ENCODE peak calls at places on chromosomes 13 and 19, in nine cellular contexts. E, A, Z, G, Q, T, P, U and S are unnamed samples.

GRCh38 chr19:16897572-16898056 is 8.8 kb downstream of the F2RL3 start:
- DNase-seq in T (no peak), P (no peak), G (no peak), A (no peak), Q (no peak), E (peak), Z (no peak), U (peak), S (peak)

GRCh38 chr13:54637377-54637776 is 1608.8 kb downstream of the OLFM4 start:
- DNase-seq in P (no peak), T (no peak), U (no peak), E (peak), A (peak), G (peak), Q (no peak), Z (no peak), S (peak)

GRCh38 chr13:100848304-100848703 is 173.7 kb upstream of the TMTC4 start:
- DNase-seq in Q (no peak), P (no peak), G (no peak), U (no peak), E (no peak), T (no peak), Z (no peak), A (no peak), S (no peak)

GRCh38 chr13:54687173-54687572 is 1658.6 kb downstream of the OLFM4 start:
- DNase-seq in Q (no peak), U (no peak), P (no peak), E (no peak), Z (no peak), A (no peak), T (no peak), G (no peak), S (no peak)

GRCh38 chr19:12596927-12597548 is 13.6 kb downstream of the ZNF490 start:
- DNase-seq in G (no peak), T (no peak), Z (no peak), E (no peak), Q (no peak), A (no peak), P (no peak), U (no peak), S (no peak)

GRCh38 chr13:76717092-76717491 is 169.1 kb downstream of the KCTD12 start:
- DNase-seq in G (no peak), E (no peak), A (no peak), Z (no peak), Q (peak), P (peak), T (no peak), U (no peak), S (peak)

GRCh38 chr19:55005684-55006488 is 32.2 kb downstream of the GP6 start:
- DNase-seq in U (no peak), G (peak), E (peak), Q (peak), Z (peak), A (peak), P (no peak), T (peak), S (peak)

GRCh38 chr19:18444513-18444912 is 6.6 kb upstream of the ISYNA1 start:
- DNase-seq in E (no peak), P (no peak), A (no peak), T (no peak), Q (no peak), Z (no peak), G (no peak), U (no peak), S (no peak)

GRCh38 chr19:41588497-41589209 is 12.7 kb downstream of the CEACAM21 start:
- DNase-seq in G (peak), Q (no peak), E (peak), U (peak), P (peak), T (peak), Z (peak), A (no peak), S (peak)

DNA sequence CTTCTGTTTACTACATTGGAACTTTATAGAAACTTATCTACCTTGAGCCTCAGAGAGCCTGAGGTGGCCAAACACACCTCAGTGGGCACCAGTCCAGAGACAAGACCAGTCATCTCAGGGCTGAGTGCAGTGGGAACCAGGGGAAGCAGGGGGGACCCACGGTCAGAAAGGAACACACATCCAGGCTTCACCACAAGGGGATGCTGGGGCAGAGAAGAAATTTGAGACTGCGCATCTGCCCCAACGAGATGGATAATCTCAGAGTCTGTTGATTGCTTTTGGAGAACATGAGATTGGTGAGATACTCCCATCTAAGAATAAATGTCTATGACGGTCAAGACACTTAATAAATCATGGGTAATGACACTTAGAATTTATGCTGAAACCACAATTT is 98.7 kb downstream of the DOCK9 start:
- DNase-seq in A (no peak), E (no peak), P (no peak), U (no peak), Q (no peak), Z (no peak), T (no peak), G (no peak), S (no peak)
- TF ChIP-seq CTCF in A (no peak), E (no peak), P (no peak), U (no peak), Q (no peak), Z (no peak), T (no peak), G (no peak), S (no peak)

GRCh38 chr13:37715606-37716015 is 117.0 kb upstream of the POSTN start:
- DNase-seq in G (no peak), E (peak), T (peak), P (peak), Q (no peak), Z (no peak), U (peak), A (peak), S (peak)

GRCh38 chr13:37716395-37716794 is 117.8 kb upstream of the POSTN start:
- DNase-seq in T (no peak), G (no peak), E (peak), P (peak), A (no peak), U (no peak), Z (no peak), Q (no peak), S (peak)

DNA sequence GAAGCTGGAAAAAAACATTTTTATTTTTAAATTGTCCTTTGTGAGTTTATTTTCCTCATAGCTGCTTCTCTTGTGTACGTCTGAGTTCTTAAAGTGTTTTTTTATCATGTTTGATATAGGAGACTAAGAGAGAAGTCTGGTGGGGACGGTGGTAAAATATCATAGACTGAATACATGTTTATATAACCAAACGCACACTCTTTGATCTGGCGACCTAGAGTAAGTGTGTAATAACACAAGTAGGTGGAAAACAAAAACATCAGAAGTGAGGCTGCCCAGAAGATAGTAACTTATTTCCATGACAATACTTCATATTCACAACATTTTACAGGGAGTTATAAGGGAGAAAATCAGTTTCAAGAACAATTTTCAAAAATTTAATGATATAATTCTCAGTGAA is 118.2 kb upstream of the POSTN start:
- DNase-seq in U (no peak), A (no peak), P (peak), E (no peak), T (no peak), G (no peak), Q (no peak), Z (no peak), S (no peak)
- H3K4me2 ChIP-seq in U (peak), A (no peak), P (no peak), E (no peak), T (no peak), G (no peak), Q (no peak), Z (no peak), S (peak)

DNA sequence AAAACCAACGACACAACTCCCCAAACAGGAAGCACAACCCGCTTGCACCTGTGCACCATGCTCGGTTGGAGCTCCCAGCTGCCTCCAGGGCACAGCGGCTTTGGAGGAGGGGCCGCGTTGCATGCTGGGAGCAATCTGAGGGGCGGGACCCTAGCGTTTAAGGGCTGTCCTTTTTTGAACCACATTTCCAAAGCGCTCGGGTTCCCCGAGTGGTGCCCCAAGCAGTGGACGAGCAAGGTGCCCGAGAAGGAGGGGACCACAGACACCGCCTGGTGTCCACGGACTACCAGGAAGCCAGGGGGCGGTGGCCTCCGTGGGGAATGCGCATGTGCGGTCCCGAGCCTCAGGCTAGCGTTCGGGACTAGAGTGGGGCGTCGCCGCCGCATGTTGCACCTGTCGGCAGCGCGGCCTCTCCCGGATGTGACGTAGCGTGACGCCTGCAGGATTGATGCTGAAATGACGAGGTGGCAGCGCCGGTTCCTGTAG is 11.9 kb upstream of the ZNF57 start:
- DNase-seq in T (peak), Q (no peak), G (no peak), E (no peak), P (no peak), Z (no peak), U (no peak), A (no peak), S (no peak)
- H3K4me3 ChIP-seq in T (no peak), Q (no peak), G (no peak), E (no peak), P (no peak), Z (no peak), U (peak), A (peak), S (no peak)

DNA sequence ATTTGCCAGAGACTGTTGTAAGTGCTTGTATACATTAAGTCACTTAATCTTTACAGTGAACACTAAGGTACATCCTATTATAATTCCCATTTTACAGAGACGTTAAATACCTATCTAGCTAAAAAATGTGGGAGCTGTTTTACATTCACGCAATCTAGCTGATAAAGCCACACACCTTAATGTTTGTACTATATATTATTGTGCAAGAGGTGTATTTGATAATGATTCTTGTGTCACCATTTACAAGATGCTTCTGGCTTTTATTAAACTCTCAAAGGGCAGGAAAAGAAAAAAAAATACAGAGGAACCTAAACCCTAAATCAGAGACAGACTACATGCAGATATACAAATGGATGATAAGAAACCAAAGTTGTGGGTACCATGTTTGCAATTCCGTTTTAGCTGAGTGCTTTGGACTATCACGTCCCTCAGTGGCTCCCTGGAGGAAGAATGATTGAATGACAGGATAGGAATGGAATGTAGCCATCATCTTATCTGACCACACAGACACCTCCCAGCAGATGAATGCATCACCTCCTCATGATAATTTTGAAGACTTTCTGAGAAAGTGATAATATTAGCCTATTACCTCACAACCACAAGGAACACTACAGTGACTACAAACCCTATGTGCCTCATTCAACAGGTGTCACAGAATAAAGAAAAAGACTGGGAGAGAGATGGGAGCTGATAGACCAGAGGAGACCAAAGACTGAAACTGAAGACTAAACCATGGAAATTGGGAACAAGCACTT is 230.5 kb upstream of the SERP2 start:
- DNase-seq in T (peak), E (peak), Q (no peak), U (peak), P (peak), G (peak), Z (peak), A (peak), S (no peak)
- TF ChIP-seq CTCF in T (no peak), E (no peak), Q (no peak), U (no peak), P (no peak), G (no peak), Z (no peak), A (no peak), S (no peak)